ENCODE peak calls at places on chromosomes 1 and 21, in six cellular contexts. D is kidney epithelial cell; G is OCI-LY7; K is effector memory CD4-positive, alpha-beta T cell; U is tibial nerve; S is fibroblast of the aortic adventitia. P is an unnamed sample.

GRCh38 chr1:185646202-185646683 is 87.9 kb upstream of the HMCN1 start:
- DNase-seq in K (no peak), G (no peak), S (peak), U (no peak), D (peak), P (peak)

GRCh38 chr1:66370462-66370907 is 163.5 kb upstream of the SGIP1 start:
- DNase-seq in D (no peak), U (no peak), K (no peak), G (no peak), S (no peak), P (no peak)

GRCh38 chr1:11158720-11159321 is 30.3 kb upstream of the ANGPTL7 start:
- DNase-seq in U (no peak), S (peak), G (no peak), K (no peak), D (peak), P (no peak)

GRCh38 chr21:46226920-46227599 is 1.5 kb downstream of the LSS start:
- DNase-seq in G (peak), S (peak), U (no peak), K (no peak), D (no peak), P (no peak)

GRCh38 chr1:17307946-17308345 is at the start of gene PADI4:
- DNase-seq in S (no peak), D (no peak), U (no peak), G (no peak), K (no peak), P (no peak)

GRCh38 chr21:27359141-27359540 is 392.3 kb upstream of the ADAMTS5 start:
- DNase-seq in S (peak), U (no peak), G (no peak), K (no peak), D (no peak), P (no peak)

GRCh38 chr1:25744636-25745425 is 55.2 kb upstream of the SELENON start:
- DNase-seq in S (no peak), D (no peak), U (no peak), G (no peak), K (no peak), P (no peak)

GRCh38 chr1:70760170-70760569 is 287.4 kb downstream of the PTGER3 start:
- DNase-seq in U (no peak), S (peak), G (no peak), K (no peak), D (no peak), P (no peak)

GRCh38 chr1:13583964-13584791 is 546 bp downstream of the PDPN start:
- DNase-seq in U (no peak), D (no peak), S (peak), G (no peak), K (no peak), P (no peak)

GRCh38 chr1:81179239-81179638 is 621.5 kb upstream of the ADGRL2 start:
- DNase-seq in D (peak), U (no peak), G (no peak), K (no peak), S (peak), P (no peak)

GRCh38 chr1:193703655-193704054 is 517.2 kb upstream of the B3GALT2 start:
- DNase-seq in K (no peak), D (no peak), G (no peak), S (peak), U (no peak), P (no peak)

GRCh38 chr1:100799954-100800612 is 80.5 kb downstream of the VCAM1 start:
- DNase-seq in U (no peak), D (no peak), G (no peak), K (no peak), S (peak), P (no peak)

GRCh38 chr1:233566886-233567285 is 47.0 kb upstream of the KCNK1 start:
- DNase-seq in K (no peak), G (no peak), U (no peak), D (no peak), S (peak), P (no peak)

GRCh38 chr1:240998024-240998423 is 359.0 kb downstream of the RGS7 start:
- DNase-seq in D (no peak), U (no peak), G (no peak), S (no peak), K (no peak), P (no peak)

GRCh38 chr1:32963746-32964460 is 706 bp downstream of the RNF19B start:
- DNase-seq in U (no peak), K (peak), S (peak), G (peak), D (no peak), P (no peak)

GRCh38 chr21:42027804-42028753 is 17.9 kb upstream of the ZBTB21 start:
- DNase-seq in G (no peak), D (no peak), U (no peak), K (no peak), S (no peak), P (no peak)

GRCh38 chr1:36522461-36523229 is 39.9 kb upstream of the CSF3R start:
- DNase-seq in D (no peak), U (no peak), K (no peak), G (no peak), S (no peak), P (no peak)

GRCh38 chr1:63276625-63277024 is 45.7 kb upstream of the FOXD3 start:
- DNase-seq in G (no peak), S (no peak), D (no peak), K (no peak), U (no peak), P (no peak)

GRCh38 chr1:198880818-198881597 is 242.2 kb downstream of the PTPRC start:
- DNase-seq in G (no peak), D (peak), S (peak), K (no peak), U (no peak), P (peak)

GRCh38 chr1:66725885-66726665 is 26.2 kb upstream of the DYNLT5 start:
- DNase-seq in U (peak), D (peak), K (peak), S (peak), G (peak), P (peak)

GRCh38 chr1:103025858-103026409 is 82.4 kb downstream of the COL11A1 start:
- DNase-seq in S (no peak), K (no peak), U (no peak), G (no peak), D (no peak), P (no peak)

GRCh38 chr1:24373044-24373443 is 40.5 kb downstream of the STPG1 start:
- DNase-seq in G (peak), U (no peak), K (no peak), S (no peak), D (no peak), P (no peak)

GRCh38 chr21:36330904-36331303 is 10.9 kb downstream of the MORC3 start:
- DNase-seq in S (peak), K (peak), U (no peak), D (no peak), G (peak), P (no peak)

GRCh38 chr1:40363721-40364120 is 9.8 kb upstream of the SMAP2 start:
- DNase-seq in G (peak), S (no peak), D (no peak), U (no peak), K (no peak), P (no peak)

GRCh38 chr1:24899581-24900485 is 30.2 kb downstream of the RUNX3 start:
- DNase-seq in S (no peak), G (no peak), D (no peak), U (no peak), K (no peak), P (no peak)

GRCh38 chr1:41486053-41486891 is 1.8 kb upstream of the EDN2 start:
- DNase-seq in S (no peak), U (no peak), D (peak), G (no peak), K (no peak), P (no peak)

GRCh38 chr1:167805041-167805556 is 83.3 kb downstream of the MPZL1 start:
- DNase-seq in S (no peak), U (no peak), G (peak), K (no peak), D (no peak), P (no peak)
- H3K4me3 ChIP-seq in S (no peak), U (no peak), G (peak), K (no peak), D (no peak), P (no peak)

GRCh38 chr1:90724926-90725325 is 7.8 kb upstream of the BARHL2 start:
- DNase-seq in S (no peak), D (no peak), G (no peak), K (no peak), U (no peak), P (no peak)
- H3K4me3 ChIP-seq in S (no peak), D (no peak), G (no peak), K (no peak), U (peak), P (peak)

GRCh38 chr1:157279157-157280140 is 141.3 kb upstream of the ETV3 start:
- DNase-seq in S (no peak), G (no peak), K (no peak), U (no peak), D (no peak), P (no peak)
- H3K4me3 ChIP-seq in S (no peak), G (no peak), K (no peak), U (no peak), D (no peak), P (no peak)

GRCh38 chr1:97920832-97921571 is at the start of gene DPYD:
- DNase-seq in U (peak), D (peak), G (peak), K (peak), S (peak), P (no peak)

GRCh38 chr1:97919568-97920261 is 1.1 kb downstream of the DPYD start:
- DNase-seq in S (peak), G (peak), K (no peak), D (no peak), U (no peak), P (no peak)

GRCh38 chr1:97920275-97920831 is 481 bp downstream of the DPYD start:
- DNase-seq in D (no peak), U (no peak), G (peak), K (no peak), S (peak), P (no peak)

GRCh38 chr1:97913506-97913905 is 7.3 kb downstream of the DPYD start:
- DNase-seq in U (no peak), D (no peak), K (no peak), G (no peak), S (no peak), P (no peak)

DNA sequence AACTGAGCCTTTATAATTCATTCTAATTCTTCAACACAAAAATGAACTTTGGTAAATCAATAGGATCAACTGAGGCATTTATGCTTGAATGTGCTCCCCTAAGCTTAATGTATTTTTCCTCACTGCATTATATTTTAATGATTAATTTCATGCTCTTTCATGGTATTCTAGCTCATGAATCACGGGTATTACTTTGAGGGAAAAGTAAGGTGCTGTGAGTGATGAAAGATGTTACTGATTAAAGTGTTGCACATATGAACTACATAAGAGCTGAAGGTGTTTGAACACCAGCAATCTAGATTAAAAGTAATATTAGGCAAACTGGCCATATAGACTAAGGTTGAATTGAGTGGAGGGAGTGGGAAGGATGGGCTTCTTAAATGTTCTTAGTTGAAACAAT is 1.9 kb downstream of the DPYD start:
- DNase-seq in U (no peak), D (no peak), K (no peak), S (no peak), G (no peak), P (no peak)
- H3K4me3 ChIP-seq in U (no peak), D (no peak), K (peak), S (peak), G (no peak), P (peak)

GRCh38 chr1:154199563-154199879 is 6.6 kb downstream of the CFAP141 start:
- DNase-seq in K (no peak), G (no peak), S (peak), U (no peak), D (no peak), P (no peak)

GRCh38 chr1:154193821-154194220 is 1.9 kb upstream of the TPM3 start:
- DNase-seq in D (no peak), U (no peak), K (no peak), G (no peak), S (no peak), P (no peak)

DNA sequence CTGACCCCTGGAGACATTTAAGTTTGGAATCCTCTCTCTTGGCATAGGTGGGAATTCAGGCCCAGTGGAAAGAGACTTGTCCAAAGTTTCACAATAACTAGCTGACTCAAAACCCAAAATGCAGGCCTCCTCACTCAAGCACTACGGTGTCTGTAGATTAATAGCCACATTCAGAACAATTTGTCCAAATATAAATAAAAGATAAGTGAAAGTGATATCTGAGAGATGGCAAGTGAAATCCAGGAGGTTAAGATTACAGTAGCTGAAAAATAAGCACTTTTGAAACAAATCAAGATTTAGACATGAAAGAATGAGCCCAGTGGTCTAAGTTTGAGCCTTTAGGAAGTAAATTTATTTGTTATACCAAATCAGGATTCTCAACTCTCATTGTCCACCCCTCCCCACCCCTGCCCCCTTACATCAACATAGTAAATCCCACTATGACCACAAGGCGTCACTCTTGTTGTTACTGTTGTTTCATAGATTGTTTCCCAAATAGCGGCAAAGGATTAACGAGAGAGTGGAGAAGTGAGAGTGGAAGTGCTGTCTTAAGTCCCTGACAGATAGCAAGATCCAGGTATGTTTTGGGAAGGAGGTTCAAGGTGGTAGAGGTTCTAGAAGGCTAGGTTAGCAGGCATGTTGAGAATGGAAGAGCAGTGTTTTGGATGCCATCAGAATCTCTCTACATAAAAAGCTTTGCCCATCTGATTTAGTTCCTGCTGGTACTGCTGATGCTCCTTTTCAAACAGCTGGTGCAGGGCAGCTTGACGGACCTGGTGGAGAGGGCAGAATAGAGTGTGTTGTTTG is 7.1 kb upstream of the TPM3 start:
- DNase-seq in U (no peak), G (peak), D (no peak), S (peak), K (peak), P (no peak)
- H3K4me3 ChIP-seq in U (no peak), G (no peak), D (no peak), S (peak), K (no peak), P (no peak)

DNA sequence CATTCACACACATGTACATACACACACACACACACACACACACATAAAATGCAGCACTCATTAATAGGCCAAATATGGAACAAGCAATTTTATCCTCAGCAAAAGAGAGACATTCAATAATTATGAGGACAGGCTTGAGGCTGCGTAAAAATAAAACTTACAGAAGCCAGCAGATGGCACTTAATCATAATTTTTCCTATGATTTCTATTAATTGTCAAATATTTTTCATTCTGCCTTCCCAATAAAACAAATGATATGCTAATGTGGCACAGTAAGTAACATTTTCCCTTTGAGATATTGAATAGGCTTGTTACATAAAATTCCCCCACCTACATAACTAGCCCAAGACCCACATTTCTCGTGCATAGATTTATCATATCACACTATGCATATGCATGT is 55.4 kb upstream of the PTGFRN start:
- DNase-seq in S (no peak), G (no peak), U (no peak), K (no peak), D (no peak), P (no peak)
- H3K4me3 ChIP-seq in S (no peak), G (no peak), U (no peak), K (no peak), D (no peak), P (no peak)

GRCh38 chr1:6474815-6475282 is 8.9 kb upstream of the TNFRSF25 start:
- DNase-seq in S (no peak), K (no peak), G (no peak), U (no peak), D (no peak), P (no peak)

GRCh38 chr1:6475381-6476133 is 9.6 kb upstream of the TNFRSF25 start:
- DNase-seq in S (peak), U (no peak), D (no peak), K (peak), G (peak), P (no peak)

GRCh38 chr1:6472391-6472790 is 6.4 kb upstream of the TNFRSF25 start:
- DNase-seq in U (no peak), S (no peak), K (no peak), G (no peak), D (no peak), P (no peak)

GRCh38 chr1:6473156-6473555 is 7.2 kb upstream of the TNFRSF25 start:
- DNase-seq in U (no peak), D (no peak), K (no peak), S (no peak), G (no peak), P (no peak)

DNA sequence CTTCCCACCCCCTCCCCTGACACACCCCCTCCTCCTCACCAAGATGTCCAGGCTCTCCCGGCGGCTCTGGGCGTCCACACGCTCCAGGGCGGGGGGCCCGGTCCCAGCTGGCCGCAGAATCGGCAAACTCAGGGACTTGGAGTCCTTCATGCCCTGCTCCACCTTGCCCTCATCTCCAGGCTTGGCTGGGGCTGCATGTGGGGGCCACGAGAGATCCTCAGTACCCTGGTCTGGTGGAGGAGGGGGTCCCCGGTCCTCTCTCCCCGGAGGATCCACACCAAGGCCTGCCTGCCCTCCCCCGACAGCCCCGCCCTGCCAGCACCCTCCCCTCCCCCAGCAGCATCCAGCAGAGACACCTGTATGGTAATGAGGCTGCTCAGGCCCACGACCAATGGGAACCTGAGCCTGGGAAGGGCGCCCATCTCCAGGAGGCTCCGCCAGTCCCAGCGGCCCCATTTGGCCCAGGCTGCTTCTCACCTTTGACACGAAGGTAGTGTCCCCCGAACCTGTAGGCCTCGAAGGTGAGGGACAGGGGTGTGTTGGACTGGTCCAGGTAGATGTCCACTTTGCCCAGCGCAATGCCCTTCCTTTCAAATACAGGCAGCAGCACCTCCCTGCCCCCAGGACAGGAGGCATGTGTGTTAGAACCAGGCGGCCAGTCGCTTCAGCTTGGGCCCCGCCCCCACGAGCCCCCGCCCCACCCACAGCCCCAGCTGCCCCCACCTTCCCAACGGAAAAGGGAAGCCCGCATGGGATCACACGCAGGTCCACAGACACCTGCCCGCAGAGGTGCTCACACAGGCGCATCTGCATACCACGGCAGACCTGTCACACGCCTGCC is 8.2 kb upstream of the TNFRSF25 start:
- DNase-seq in D (no peak), K (no peak), G (no peak), U (no peak), S (no peak), P (no peak)
- H3K4me3 ChIP-seq in D (no peak), K (no peak), G (no peak), U (no peak), S (no peak), P (no peak)

GRCh38 chr1:241997401-241997800 is 1.5 kb downstream of the MAP1LC3C start:
- DNase-seq in U (no peak), D (no peak), S (no peak), K (no peak), G (no peak), P (no peak)

GRCh38 chr1:242002528-242002927 is 3.6 kb upstream of the MAP1LC3C start:
- DNase-seq in K (no peak), U (no peak), S (peak), G (no peak), D (no peak), P (no peak)

GRCh38 chr1:241998950-241999495 is at the start of gene MAP1LC3C:
- DNase-seq in K (no peak), G (no peak), D (no peak), U (no peak), S (no peak), P (no peak)

GRCh38 chr1:242002072-242002471 is 3.2 kb upstream of the MAP1LC3C start:
- DNase-seq in S (peak), K (no peak), G (no peak), D (no peak), U (no peak), P (no peak)

GRCh38 chr1:241998412-241998921 is 431 bp downstream of the MAP1LC3C start:
- DNase-seq in K (peak), D (peak), U (peak), S (peak), G (no peak), P (peak)
- H3K4me3 ChIP-seq in K (no peak), D (no peak), U (peak), S (peak), G (no peak), P (peak)